ENCODE peak calls at places on chromosomes 7 and 10, in nine cellular contexts. One of them, this sample, is unnamed.

GRCh38 chr10:43078986-43079273 is 2.1 kb downstream of the RET start:
- DNase-seq in GM13977: peak
- DNase-seq in GM03348: peak
- DNase-seq in activated T-cell treated with anti-CD3 and anti-CD28 coated beads for 4 hours: no peak
- DNase-seq in M059J: peak
- DNase-seq in SW480: no peak
- DNase-seq in fibroblast of the conjunctiva: no peak
- DNase-seq in NAMALWA: peak
- DNase-seq in stimulated activated CD8-positive, alpha-beta memory T cell treated with anti-CD3 and anti-CD28 coated beads, Interleukin-4, amount 100 ng/mL, for 48 hours: peak
- DNase-seq in this sample: no peak

GRCh38 chr7:24378871-24379608 is 95.0 kb downstream of the NPY start:
- DNase-seq in fibroblast of the conjunctiva: no peak
- DNase-seq in NAMALWA: no peak
- DNase-seq in SW480: peak
- DNase-seq in activated T-cell treated with anti-CD3 and anti-CD28 coated beads for 4 hours: no peak
- DNase-seq in GM03348: no peak
- DNase-seq in stimulated activated CD8-positive, alpha-beta memory T cell treated with anti-CD3 and anti-CD28 coated beads, Interleukin-4, amount 100 ng/mL, for 48 hours: no peak
- DNase-seq in GM13977: no peak
- DNase-seq in M059J: peak
- DNase-seq in this sample: no peak

GRCh38 chr10:89029201-89029600 is 38.6 kb downstream of the FAS start:
- DNase-seq in NAMALWA: no peak
- DNase-seq in fibroblast of the conjunctiva: no peak
- DNase-seq in GM03348: no peak
- DNase-seq in stimulated activated CD8-positive, alpha-beta memory T cell treated with anti-CD3 and anti-CD28 coated beads, Interleukin-4, amount 100 ng/mL, for 48 hours: no peak
- DNase-seq in SW480: no peak
- DNase-seq in GM13977: no peak
- DNase-seq in M059J: no peak
- DNase-seq in activated T-cell treated with anti-CD3 and anti-CD28 coated beads for 4 hours: no peak
- DNase-seq in this sample: no peak

GRCh38 chr7:96183163-96183562 is 138.7 kb downstream of the SLC25A13 start:
- DNase-seq in GM13977: no peak
- DNase-seq in M059J: no peak
- DNase-seq in stimulated activated CD8-positive, alpha-beta memory T cell treated with anti-CD3 and anti-CD28 coated beads, Interleukin-4, amount 100 ng/mL, for 48 hours: no peak
- DNase-seq in NAMALWA: no peak
- DNase-seq in fibroblast of the conjunctiva: no peak
- DNase-seq in activated T-cell treated with anti-CD3 and anti-CD28 coated beads for 4 hours: no peak
- DNase-seq in GM03348: no peak
- DNase-seq in SW480: no peak
- DNase-seq in this sample: no peak

GRCh38 chr7:94396044-94396443 is 1.3 kb downstream of the COL1A2 start:
- DNase-seq in activated T-cell treated with anti-CD3 and anti-CD28 coated beads for 4 hours: no peak
- DNase-seq in fibroblast of the conjunctiva: peak
- DNase-seq in stimulated activated CD8-positive, alpha-beta memory T cell treated with anti-CD3 and anti-CD28 coated beads, Interleukin-4, amount 100 ng/mL, for 48 hours: no peak
- DNase-seq in NAMALWA: no peak
- DNase-seq in GM03348: no peak
- DNase-seq in GM13977: no peak
- DNase-seq in M059J: peak
- DNase-seq in SW480: no peak
- DNase-seq in this sample: no peak

GRCh38 chr10:18665815-18666558 is 6.8 kb downstream of the ARL5B start:
- DNase-seq in SW480: no peak
- DNase-seq in stimulated activated CD8-positive, alpha-beta memory T cell treated with anti-CD3 and anti-CD28 coated beads, Interleukin-4, amount 100 ng/mL, for 48 hours: no peak
- DNase-seq in GM03348: no peak
- DNase-seq in fibroblast of the conjunctiva: no peak
- DNase-seq in NAMALWA: no peak
- DNase-seq in M059J: no peak
- DNase-seq in activated T-cell treated with anti-CD3 and anti-CD28 coated beads for 4 hours: no peak
- DNase-seq in GM13977: no peak
- DNase-seq in this sample: no peak

GRCh38 chr10:110416776-110417732 is 80.7 kb upstream of the DUSP5 start:
- DNase-seq in SW480: peak
- DNase-seq in fibroblast of the conjunctiva: no peak
- DNase-seq in NAMALWA: no peak
- DNase-seq in GM03348: no peak
- DNase-seq in stimulated activated CD8-positive, alpha-beta memory T cell treated with anti-CD3 and anti-CD28 coated beads, Interleukin-4, amount 100 ng/mL, for 48 hours: no peak
- DNase-seq in M059J: peak
- DNase-seq in GM13977: no peak
- DNase-seq in activated T-cell treated with anti-CD3 and anti-CD28 coated beads for 4 hours: no peak
- DNase-seq in this sample: no peak

GRCh38 chr7:150379590-150380379 is 655 bp downstream of the ZNF775 start:
- DNase-seq in activated T-cell treated with anti-CD3 and anti-CD28 coated beads for 4 hours: no peak
- DNase-seq in fibroblast of the conjunctiva: no peak
- DNase-seq in GM13977: peak
- DNase-seq in M059J: peak
- DNase-seq in NAMALWA: peak
- DNase-seq in SW480: no peak
- DNase-seq in stimulated activated CD8-positive, alpha-beta memory T cell treated with anti-CD3 and anti-CD28 coated beads, Interleukin-4, amount 100 ng/mL, for 48 hours: peak
- DNase-seq in GM03348: peak
- DNase-seq in this sample: no peak

GRCh38 chr10:92074126-92074887 is 150.7 kb downstream of the BTAF1 start:
- DNase-seq in SW480: peak
- DNase-seq in GM13977: no peak
- DNase-seq in GM03348: peak
- DNase-seq in M059J: peak
- DNase-seq in fibroblast of the conjunctiva: no peak
- DNase-seq in activated T-cell treated with anti-CD3 and anti-CD28 coated beads for 4 hours: no peak
- DNase-seq in stimulated activated CD8-positive, alpha-beta memory T cell treated with anti-CD3 and anti-CD28 coated beads, Interleukin-4, amount 100 ng/mL, for 48 hours: no peak
- DNase-seq in NAMALWA: peak
- DNase-seq in this sample: no peak

GRCh38 chr10:78397796-78398195 is 364.1 kb downstream of the RPS24 start:
- DNase-seq in SW480: no peak
- DNase-seq in GM13977: no peak
- DNase-seq in fibroblast of the conjunctiva: no peak
- DNase-seq in M059J: no peak
- DNase-seq in GM03348: no peak
- DNase-seq in stimulated activated CD8-positive, alpha-beta memory T cell treated with anti-CD3 and anti-CD28 coated beads, Interleukin-4, amount 100 ng/mL, for 48 hours: no peak
- DNase-seq in NAMALWA: no peak
- DNase-seq in activated T-cell treated with anti-CD3 and anti-CD28 coated beads for 4 hours: no peak
- DNase-seq in this sample: no peak

This sample was measured in caudate nucleus.